ENCODE peak calls at places on chromosome 10, in five cellular contexts. N is GM23248, V is GM23338, D is OCI-LY7, Z is HCT116. R is an unnamed sample. For H3K4me1, the result is how much of the 10 kb centered on the place peaks cover.

GRCh38 chr10:110562348-110562747 is 5.1 kb upstream of the SMC3 start:
- DNase-seq in D (no peak), V (no peak), Z (no peak), N (no peak), R (no peak)

GRCh38 chr10:46308113-46308415 is 21.3 kb downstream of the ANTXRL start:
- DNase-seq in Z (no peak), D (no peak), V (no peak), N (no peak), R (no peak)

GRCh38 chr10:3090388-3090787 is 23.0 kb downstream of the PFKP start:
- DNase-seq in D (no peak), Z (no peak), V (no peak), N (no peak), R (no peak)

GRCh38 chr10:122316224-122316884 is 45.3 kb downstream of the BTBD16 start:
- DNase-seq in V (no peak), N (no peak), Z (no peak), D (no peak), R (no peak)

GRCh38 chr10:31757374-31757773 is 171.3 kb downstream of the ARHGAP12 start:
- DNase-seq in N (peak), Z (no peak), V (no peak), D (no peak), R (no peak)

GRCh38 chr10:84933402-84933801 is 605.0 kb downstream of the CCSER2 start:
- DNase-seq in N (no peak), V (no peak), Z (no peak), D (no peak), R (no peak)

GRCh38 chr10:51804861-51805260 is 105.5 kb upstream of the CSTF2T start:
- DNase-seq in D (no peak), V (no peak), Z (no peak), N (peak), R (no peak)

GRCh38 chr10:99629625-99629978 is 9.4 kb upstream of the SLC25A28 start:
- DNase-seq in V (no peak), N (no peak), D (no peak), Z (no peak), R (no peak)

GRCh38 chr10:4650109-4650508 is 175.9 kb upstream of the AKR1E2 start:
- DNase-seq in V (no peak), N (peak), D (no peak), Z (no peak), R (no peak)

GRCh38 chr10:1549591-1550290 is 187.6 kb downstream of the ADARB2 start:
- DNase-seq in N (no peak), V (no peak), Z (no peak), D (no peak), R (no peak)

GRCh38 chr10:125448596-125448995 is 234.4 kb downstream of the TEX36 start:
- DNase-seq in V (peak), N (peak), D (peak), Z (peak), R (no peak)

GRCh38 chr10:50417486-50417905 is 166.2 kb upstream of the ASAH2 start:
- DNase-seq in N (peak), D (peak), Z (no peak), V (peak), R (no peak)

GRCh38 chr10:23399701-23400144 is 39.2 kb upstream of the OTUD1 start:
- DNase-seq in V (no peak), Z (no peak), N (peak), D (no peak), R (no peak)

GRCh38 chr10:126417220-126417825 is 29.0 kb upstream of the ADAM12 start:
- DNase-seq in Z (no peak), V (no peak), N (peak), D (no peak), R (no peak)

GRCh38 chr10:80894797-80895467 is 357.2 kb downstream of the SH2D4B start:
- DNase-seq in N (no peak), Z (no peak), D (no peak), V (peak), R (no peak)

GRCh38 chr10:126065751-126066150 is 169.4 kb downstream of the FANK1 start:
- DNase-seq in V (no peak), N (no peak), Z (no peak), D (no peak), R (no peak)

GRCh38 chr10:21694646-21695045 is 160.6 kb downstream of the MLLT10 start:
- DNase-seq in D (no peak), N (no peak), Z (no peak), V (peak), R (no peak)

GRCh38 chr10:117345143-117345542 is 30.1 kb downstream of the PDZD8 start:
- DNase-seq in D (no peak), N (no peak), Z (no peak), V (peak), R (no peak)

GRCh38 chr10:120940299-120940900 is 89.2 kb downstream of the WDR11 start:
- DNase-seq in Z (no peak), D (peak), V (peak), N (no peak), R (no peak)

GRCh38 chr10:52099026-52099600 is 215.0 kb upstream of the DKK1 start:
- DNase-seq in N (peak), V (no peak), D (no peak), Z (no peak), R (no peak)

GRCh38 chr10:43902842-43903241 is 254.2 kb upstream of the ZNF32 start:
- DNase-seq in Z (no peak), N (no peak), D (no peak), V (no peak), R (no peak)
- H3K4me1 ChIP-seq in Z (under half), N (under half), D (under half), V (under half), R (under half)

GRCh38 chr10:124249812-124250432 is 156.5 kb upstream of the CHST15 start:
- DNase-seq in Z (peak), V (peak), N (no peak), D (peak), R (no peak)
- TF ChIP-seq EZH2phosphoT487 in Z (no peak), V (no peak), N (no peak), D (no peak), R (no peak)

GRCh38 chr10:60235001-60235400 is 154.7 kb downstream of the ANK3 start:
- DNase-seq in D (no peak), Z (no peak), N (peak), V (no peak), R (no peak)

GRCh38 chr10:60234531-60234930 is 155.1 kb downstream of the ANK3 start:
- DNase-seq in N (no peak), D (no peak), V (no peak), Z (no peak), R (no peak)

DNA sequence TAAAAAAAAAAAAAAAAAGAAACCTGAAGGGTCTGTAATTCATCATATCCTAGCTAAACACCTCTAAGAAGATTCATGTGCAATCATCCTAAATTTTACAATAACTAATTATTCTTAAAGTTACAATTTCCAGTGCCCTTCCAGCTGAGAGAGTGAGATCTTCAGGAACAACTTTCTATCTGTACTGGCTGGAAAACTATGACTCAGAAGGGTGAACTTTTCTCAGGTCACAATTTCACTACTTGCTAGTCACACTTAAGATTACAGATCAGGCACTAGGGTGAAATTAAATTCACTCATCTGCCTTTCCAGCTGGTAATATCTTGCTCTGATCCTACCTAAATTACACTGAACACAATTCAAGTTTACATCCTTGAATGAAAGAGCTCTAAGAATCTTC is 158.8 kb downstream of the ANK3 start:
- DNase-seq in Z (no peak), V (no peak), N (peak), D (no peak), R (no peak)
- H2AFZ ChIP-seq in Z (no peak), V (no peak), N (no peak), D (peak), R (no peak)

DNA sequence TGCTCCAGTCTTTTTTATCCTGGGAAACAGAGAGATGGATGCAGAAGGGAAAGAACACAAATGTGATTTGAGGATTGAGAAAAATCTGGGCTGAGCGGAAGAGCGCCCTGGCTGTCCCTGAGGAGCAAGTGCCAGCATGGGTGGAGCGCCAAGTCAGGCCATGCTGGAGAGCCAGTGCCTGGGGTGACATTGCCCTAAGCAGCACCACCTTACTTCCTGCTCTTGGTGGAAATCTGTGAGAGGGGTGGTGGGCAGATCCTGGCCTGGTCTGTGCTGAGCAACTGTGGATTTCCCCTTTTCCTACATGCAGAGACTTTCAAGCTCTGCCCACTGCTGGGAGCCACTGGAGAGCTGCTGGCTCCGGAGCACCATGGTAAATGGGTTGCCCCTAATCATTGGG is 36.9 kb downstream of the DDIT4 start:
- DNase-seq in V (no peak), D (no peak), N (no peak), Z (no peak), R (no peak)
- H3K4me1 ChIP-seq in V (under half), D (under half), N (under half), Z (half or more), R (under half)

GRCh38 chr10:79310217-79310865 is 36.9 kb upstream of the PPIF start:
- DNase-seq in N (no peak), V (no peak), Z (no peak), D (no peak), R (no peak)
- TF ChIP-seq EZH2phosphoT487 in N (no peak), V (no peak), Z (no peak), D (no peak), R (no peak)

R was measured in MM.1S.